ENCODE peak calls at places on chromosomes 12 and 14, in six cellular contexts. A is sigmoid colon, R is AG04450, P is heart left ventricle, K is adrenal gland, Q is cardiac muscle cell. J is an unnamed sample.
A peak's percentile ranks its signal among the peaks of the same experiment; 100 is the strongest.

GRCh38 chr14:103748539-103748867 is 32.9 kb downstream of the ZFYVE21 start:
- DNase-seq in A (peak; percentile 47), R (no peak), P (no peak), K (no peak), Q (no peak), J (no peak)

GRCh38 chr14:30243805-30244204 is 315.2 kb upstream of the G2E3 start:
- DNase-seq in A (no peak), R (peak; percentile 20), P (no peak), K (no peak), Q (no peak), J (no peak)

GRCh38 chr14:51400142-51400541 is 160.1 kb downstream of the TMX1 start:
- DNase-seq in A (no peak), R (no peak), P (no peak), K (no peak), Q (no peak), J (no peak)

GRCh38 chr12:57111046-57111698 is at the start of gene STAT6:
- DNase-seq in A (peak; percentile 94), R (no peak), P (peak; percentile 87), K (peak; percentile 87), Q (peak; percentile 80), J (peak; percentile 82)

GRCh38 chr12:38892090-38892786 is 13.2 kb downstream of the CPNE8 start:
- DNase-seq in A (no peak), R (no peak), P (no peak), K (peak; percentile 9), Q (no peak), J (no peak)

GRCh38 chr12:115574831-115575230 is 702.7 kb downstream of the MED13L start:
- DNase-seq in A (no peak), R (no peak), P (no peak), K (no peak), Q (no peak), J (no peak)

GRCh38 chr14:24921903-24922302 is 128.0 kb downstream of the STXBP6 start:
- DNase-seq in A (no peak), R (no peak), P (no peak), K (no peak), Q (no peak), J (no peak)

GRCh38 chr14:90604356-90604755 is 207.5 kb downstream of the CALM1 start:
- DNase-seq in A (peak; percentile 26), R (no peak), P (no peak), K (no peak), Q (no peak), J (no peak)

GRCh38 chr14:78240567-78240966 is 70.4 kb downstream of the NRXN3 start:
- DNase-seq in A (no peak), R (no peak), P (no peak), K (no peak), Q (no peak), J (no peak)

GRCh38 chr12:89353188-89353822 is 1.0 kb upstream of the DUSP6 start:
- DNase-seq in A (peak; percentile 86), R (no peak), P (peak; percentile 78), K (peak; percentile 69), Q (peak; percentile 89), J (peak; percentile 78)

GRCh38 chr14:52055215-52055614 is 13.6 kb downstream of the NID2 start:
- DNase-seq in A (no peak), R (no peak), P (no peak), K (no peak), Q (no peak), J (no peak)

GRCh38 chr14:29735459-29735858 is 192.2 kb downstream of the PRKD1 start:
- DNase-seq in A (no peak), R (no peak), P (no peak), K (no peak), Q (no peak), J (no peak)

GRCh38 chr12:109735051-109735521 is 21.5 kb downstream of the FAM222A start:
- DNase-seq in A (peak; percentile 33), R (no peak), P (peak; percentile 11), K (peak; percentile 6), Q (no peak), J (no peak)

GRCh38 chr14:85391892-85392291 is 138.1 kb upstream of the FLRT2 start:
- DNase-seq in A (no peak), R (no peak), P (no peak), K (no peak), Q (no peak), J (no peak)

GRCh38 chr14:20799955-20800544 is 2.6 kb downstream of the RNASE1 start:
- DNase-seq in A (peak; percentile 72), R (no peak), P (peak; percentile 54), K (peak; percentile 32), Q (peak; percentile 93), J (peak; percentile 49)
- H3K27ac ChIP-seq in A (peak overlapping the region; percentile 58), R (no peak overlapping the region), P (peak overlapping the region; percentile 70), K (peak overlapping the region; percentile 80), Q (peak overlapping the region; percentile 99), J (no peak overlapping the region)

DNA sequence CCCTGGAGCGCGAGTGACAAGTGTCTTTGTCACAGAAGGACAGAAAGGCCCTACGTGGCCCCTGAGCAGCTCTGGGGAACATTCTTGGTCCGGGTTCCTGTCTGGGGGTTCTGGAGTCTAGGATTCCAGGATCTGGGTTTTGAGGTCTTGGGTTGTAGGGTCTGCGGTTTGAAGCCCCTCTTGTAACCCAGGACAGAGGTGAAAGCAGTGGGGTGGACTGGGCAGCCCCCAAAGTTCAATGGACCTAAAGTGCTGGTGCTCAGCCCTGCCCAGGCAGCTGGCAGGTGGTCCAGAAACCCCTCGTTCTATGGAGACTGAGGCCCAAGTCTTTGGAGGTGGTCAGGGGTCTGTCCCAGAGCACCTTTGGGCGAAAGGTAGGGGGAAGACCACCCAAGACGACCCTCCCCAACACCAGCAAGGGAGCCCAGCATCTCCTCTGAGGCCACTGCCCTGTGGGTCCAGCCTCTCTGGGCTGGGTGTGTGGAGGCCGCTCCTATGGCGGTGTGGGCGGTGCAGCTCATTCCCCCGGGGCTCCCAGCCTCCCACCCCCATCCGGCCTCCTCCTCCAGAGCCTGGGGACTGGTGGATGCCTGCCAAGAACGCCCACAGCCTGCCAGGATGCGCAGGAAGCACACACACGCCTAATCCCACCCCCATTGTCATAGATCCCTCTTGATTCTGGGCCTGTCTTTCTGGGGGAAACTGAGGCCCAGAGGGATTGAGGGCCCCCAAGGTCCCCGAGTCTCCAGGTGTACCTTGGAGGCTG is 30.2 kb upstream of the ANKRD9 start:
- DNase-seq in A (no peak), R (peak; percentile 10), P (peak; percentile 72), K (peak; percentile 48), Q (no peak), J (no peak)
- H3K27ac ChIP-seq in A (no peak overlapping the region), R (no peak overlapping the region), P (no peak overlapping the region), K (no peak overlapping the region), Q (no peak overlapping the region), J (no peak overlapping the region)

GRCh38 chr14:102697125-102697900 is 79.9 kb upstream of the TRAF3 start:
- DNase-seq in A (no peak), R (no peak), P (no peak), K (no peak), Q (no peak), J (no peak)

GRCh38 chr14:102694530-102695171 is 82.6 kb upstream of the TRAF3 start:
- DNase-seq in A (peak; percentile 79), R (peak; percentile 20), P (peak; percentile 48), K (peak; percentile 63), Q (peak; percentile 85), J (peak; percentile 51)

GRCh38 chr14:102695172-102695569 is 82.1 kb upstream of the TRAF3 start:
- DNase-seq in A (no peak), R (no peak), P (no peak), K (no peak), Q (no peak), J (no peak)

GRCh38 chr14:102693006-102693755 is 84.1 kb upstream of the TRAF3 start:
- DNase-seq in A (no peak), R (no peak), P (no peak), K (no peak), Q (peak; percentile 21), J (no peak)

DNA sequence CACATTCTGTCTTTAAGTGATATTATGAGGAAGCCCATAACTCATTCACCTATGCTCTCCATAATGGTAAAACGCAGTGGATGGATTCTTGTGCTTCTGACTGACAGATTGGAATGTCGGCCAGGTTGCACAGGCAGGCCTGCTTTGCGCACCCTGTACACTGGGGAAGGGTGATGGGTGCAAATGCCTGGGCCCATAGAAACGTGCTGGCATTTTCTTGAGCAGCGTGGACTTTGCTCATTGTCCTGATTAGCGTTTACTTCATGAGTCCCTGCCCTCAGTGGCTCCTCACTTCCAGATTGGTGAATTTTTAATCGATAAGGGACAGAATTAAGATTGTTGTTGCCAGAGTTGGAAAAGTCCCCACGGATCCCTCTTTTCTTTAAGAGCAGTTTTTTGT is 80.9 kb upstream of the TRAF3 start:
- DNase-seq in A (no peak), R (no peak), P (no peak), K (no peak), Q (no peak), J (no peak)
- H3K27ac ChIP-seq in A (no peak overlapping the region), R (no peak overlapping the region), P (no peak overlapping the region), K (no peak overlapping the region), Q (no peak overlapping the region), J (no peak overlapping the region)

DNA sequence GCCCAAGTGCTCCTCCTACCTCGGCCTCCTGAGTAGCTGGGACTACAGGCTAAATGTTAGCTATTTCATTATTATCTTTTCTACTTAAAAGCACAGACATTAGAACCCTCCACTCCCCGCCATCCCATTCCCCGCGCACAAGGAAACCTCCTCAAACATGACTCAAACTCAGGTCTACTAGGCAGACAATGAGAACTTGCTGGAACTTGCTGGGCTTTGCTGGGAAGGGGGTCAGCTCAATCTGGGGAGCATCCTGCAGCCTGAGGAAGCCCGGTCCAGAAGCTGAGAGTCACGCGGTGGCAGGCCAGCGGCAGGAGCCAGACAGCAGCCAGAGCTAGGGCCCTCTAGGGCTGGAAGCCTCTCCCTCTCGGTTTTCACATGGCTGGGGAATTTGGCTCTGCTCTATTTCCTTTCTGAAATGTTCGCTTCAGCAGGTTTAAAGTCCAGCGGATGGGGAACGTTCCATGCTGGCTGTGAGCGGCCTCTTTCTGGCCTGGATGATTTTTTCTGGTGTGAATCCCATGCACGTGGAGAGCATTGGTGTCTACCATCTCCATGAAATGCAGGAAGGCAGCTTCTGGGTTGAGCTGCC is 68.5 kb downstream of the SLC6A12 start:
- DNase-seq in A (no peak), R (no peak), P (no peak), K (no peak), Q (no peak), J (peak; percentile 19)
- H3K27ac ChIP-seq in A (no peak overlapping the region), R (no peak overlapping the region), P (no peak overlapping the region), K (no peak overlapping the region), Q (no peak overlapping the region), J (no peak overlapping the region)

GRCh38 chr14:96263347-96264199 is 7.6 kb downstream of the BDKRB1 start:
- DNase-seq in A (peak; percentile 21), R (no peak), P (no peak), K (no peak), Q (no peak), J (no peak)

GRCh38 chr14:96261772-96262485 is 5.9 kb downstream of the BDKRB1 start:
- DNase-seq in A (peak; percentile 62), R (no peak), P (no peak), K (no peak), Q (no peak), J (no peak)

GRCh38 chr14:96265387-96265786 is 9.4 kb downstream of the BDKRB1 start:
- DNase-seq in A (no peak), R (no peak), P (no peak), K (no peak), Q (no peak), J (no peak)

GRCh38 chr14:96264850-96265249 is 8.8 kb downstream of the BDKRB1 start:
- DNase-seq in A (peak; percentile 45), R (no peak), P (no peak), K (no peak), Q (no peak), J (no peak)

GRCh38 chr14:96264200-96264553 is 8.2 kb downstream of the BDKRB1 start:
- DNase-seq in A (peak; percentile 40), R (no peak), P (no peak), K (no peak), Q (no peak), J (no peak)
- H3K27ac ChIP-seq in A (no peak overlapping the region), R (peak overlapping the region; percentile 52), P (no peak overlapping the region), K (no peak overlapping the region), Q (no peak overlapping the region), J (no peak overlapping the region)

J was measured in thyroid gland.